ENCODE peak calls at places on chromosomes 12 and 14, in nine cellular contexts. S, E, W, Y, P, N, F, A and D are unnamed samples.

GRCh38 chr14:105855246-105855892 is 329.0 kb downstream of the TMEM121 start:
- DNase-seq in S (no peak), E (no peak), W (no peak), Y (no peak), P (peak; percentile 56), N (no peak), F (peak; percentile 8), A (no peak), D (peak; percentile 32)

GRCh38 chr12:6200266-6201198 is at the start of gene CD9:
- DNase-seq in S (no peak), E (peak; percentile 64), W (peak; percentile 42), Y (peak; percentile 70), P (peak; percentile 92), N (no peak), F (peak; percentile 52), A (peak; percentile 94), D (no peak)

GRCh38 chr12:94618995-94619695 is 31.2 kb downstream of the TMCC3 start:
- DNase-seq in S (no peak), E (no peak), W (no peak), Y (no peak), P (no peak), N (peak; percentile 98), F (no peak), A (peak; percentile 68), D (no peak)

GRCh38 chr14:36662543-36663403 is 1.1 kb downstream of the PAX9 start:
- DNase-seq in S (no peak), E (no peak), W (no peak), Y (no peak), P (no peak), N (peak; percentile 12), F (no peak), A (no peak), D (no peak)

GRCh38 chr12:108856428-108857157 is 790 bp downstream of the SSH1 start:
- DNase-seq in S (peak; percentile 47), E (peak; percentile 42), W (peak; percentile 37), Y (peak; percentile 56), P (peak; percentile 87), N (peak; percentile 78), F (peak; percentile 61), A (no peak), D (peak; percentile 58)

GRCh38 chr12:10249690-10250455 is 37.2 kb downstream of the GABARAPL1 start:
- DNase-seq in S (no peak), E (no peak), W (no peak), Y (no peak), P (no peak), N (no peak), F (peak; percentile 40), A (no peak), D (no peak)

GRCh38 chr12:26009593-26009992 is 51.1 kb downstream of the RASSF8 start:
- DNase-seq in S (no peak), E (no peak), W (no peak), Y (no peak), P (no peak), N (no peak), F (no peak), A (no peak), D (no peak)

GRCh38 chr12:124388679-124389536 is 94.0 kb downstream of the RFLNA start:
- DNase-seq in S (peak; percentile 40), E (peak; percentile 83), W (peak; percentile 54), Y (peak; percentile 88), P (peak; percentile 96), N (peak; percentile 87), F (peak; percentile 76), A (no peak), D (peak; percentile 49)

GRCh38 chr12:122866379-122866778 is 29.5 kb downstream of the VPS37B start:
- DNase-seq in S (no peak), E (no peak), W (no peak), Y (peak; percentile 72), P (peak; percentile 61), N (no peak), F (no peak), A (no peak), D (peak; percentile 2)

GRCh38 chr12:57740656-57741412 is 2.3 kb upstream of the AGAP2 start:
- DNase-seq in S (peak; percentile 62), E (no peak), W (peak; percentile 53), Y (no peak), P (no peak), N (no peak), F (peak; percentile 82), A (no peak), D (peak; percentile 74)

GRCh38 chr12:52191841-52192791 is at the start of gene KRT80:
- DNase-seq in S (no peak), E (peak; percentile 26), W (no peak), Y (peak; percentile 92), P (peak; percentile 97), N (peak; percentile 98), F (no peak), A (peak; percentile 97), D (no peak)

GRCh38 chr12:95739561-95740313 is 50.8 kb downstream of the NTN4 start:
- DNase-seq in S (no peak), E (peak; percentile 25), W (no peak), Y (peak; percentile 52), P (no peak), N (no peak), F (no peak), A (no peak), D (no peak)

GRCh38 chr12:122473543-122474323 is 27.0 kb downstream of the ZCCHC8 start:
- DNase-seq in S (peak; percentile 3), E (no peak), W (no peak), Y (no peak), P (no peak), N (peak; percentile 93), F (peak; percentile 68), A (no peak), D (no peak)

GRCh38 chr12:105936496-105936895 is 202.3 kb downstream of the NUAK1 start:
- DNase-seq in S (no peak), E (no peak), W (no peak), Y (no peak), P (no peak), N (no peak), F (no peak), A (no peak), D (no peak)

GRCh38 chr14:69087061-69087461 is 65.9 kb downstream of the DCAF5 start:
- DNase-seq in S (no peak), E (no peak), W (no peak), Y (no peak), P (no peak), N (peak; percentile 41), F (no peak), A (no peak), D (no peak)

GRCh38 chr14:37638599-37638998 is 43.2 kb downstream of the TTC6 start:
- DNase-seq in S (no peak), E (no peak), W (no peak), Y (no peak), P (no peak), N (no peak), F (no peak), A (no peak), D (no peak)

GRCh38 chr12:48961801-48962200 is 4.5 kb upstream of the ARF3 start:
- DNase-seq in S (no peak), E (no peak), W (no peak), Y (no peak), P (no peak), N (peak; percentile 34), F (no peak), A (no peak), D (no peak)

GRCh38 chr12:53276511-53276910 is 8.4 kb downstream of the ESPL1 start:
- DNase-seq in S (no peak), E (no peak), W (no peak), Y (no peak), P (no peak), N (no peak), F (no peak), A (no peak), D (no peak)

GRCh38 chr12:53147181-53147580 is 33.3 kb upstream of the ZNF740 start:
- DNase-seq in S (no peak), E (no peak), W (no peak), Y (no peak), P (no peak), N (no peak), F (no peak), A (no peak), D (no peak)

GRCh38 chr12:100995201-100995600 is 200.6 kb downstream of the ANO4 start:
- DNase-seq in S (no peak), E (no peak), W (no peak), Y (no peak), P (no peak), N (peak; percentile 71), F (no peak), A (no peak), D (no peak)

GRCh38 chr12:94615284-94616216 is 34.8 kb downstream of the TMCC3 start:
- DNase-seq in S (no peak), E (peak; percentile 61), W (no peak), Y (peak; percentile 52), P (no peak), N (peak; percentile 69), F (no peak), A (peak; percentile 67), D (no peak)

GRCh38 chr12:69602954-69603353 is 7.8 kb downstream of the LRRC10 start:
- DNase-seq in S (no peak), E (no peak), W (no peak), Y (no peak), P (no peak), N (no peak), F (no peak), A (no peak), D (no peak)

GRCh38 chr12:87160848-87161601 is 868.2 kb downstream of the C12orf50 start:
- DNase-seq in S (no peak), E (no peak), W (no peak), Y (no peak), P (no peak), N (no peak), F (no peak), A (no peak), D (no peak)

GRCh38 chr12:50110762-50111416 is 1.1 kb upstream of the COX14 start:
- DNase-seq in S (no peak), E (no peak), W (no peak), Y (peak; percentile 54), P (peak; percentile 80), N (peak; percentile 42), F (peak; percentile 24), A (peak; percentile 52), D (no peak)

GRCh38 chr14:68637106-68638021 is 155.5 kb downstream of the ZFP36L1 start:
- DNase-seq in S (no peak), E (peak; percentile 34), W (no peak), Y (no peak), P (peak; percentile 85), N (peak; percentile 62), F (no peak), A (no peak), D (peak; percentile 24)

GRCh38 chr12:50055831-50056628 is 1.4 kb upstream of the ASIC1 start:
- DNase-seq in S (peak; percentile 34), E (peak; percentile 17), W (peak; percentile 44), Y (no peak), P (no peak), N (peak; percentile 54), F (peak; percentile 67), A (peak; percentile 71), D (peak; percentile 32)

GRCh38 chr14:68520637-68521556 is 272.0 kb downstream of the ZFP36L1 start:
- DNase-seq in S (no peak), E (no peak), W (no peak), Y (peak; percentile 86), P (no peak), N (no peak), F (no peak), A (no peak), D (no peak)

GRCh38 chr12:1367331-1367730 is 227.1 kb downstream of the FBXL14 start:
- DNase-seq in S (no peak), E (no peak), W (no peak), Y (no peak), P (no peak), N (no peak), F (no peak), A (no peak), D (no peak)

GRCh38 chr12:96241484-96242256 is 47.5 kb downstream of the ELK3 start:
- DNase-seq in S (peak; percentile 60), E (no peak), W (peak; percentile 23), Y (no peak), P (peak; percentile 86), N (peak; percentile 89), F (peak; percentile 50), A (no peak), D (peak; percentile 63)